ENCODE peak calls at places on chromosome 1, in eight cellular contexts. H is foreskin keratinocyte, Z is endothelial cell, X is tibial artery, B is progenitor cell of endocrine pancreas, K is sigmoid colon, U is RWPE1, L is GM12864. G is an unnamed sample.

GRCh38 chr1:29696656-29697390 is 460.5 kb downstream of the PTPRU start:
- DNase-seq in K (no peak), U (no peak), B (no peak), H (no peak), Z (no peak), L (no peak), X (no peak), G (no peak)

GRCh38 chr1:20149601-20150325 is 10.6 kb downstream of the PLA2G2F start:
- DNase-seq in L (no peak), B (no peak), X (no peak), K (peak), Z (no peak), H (no peak), U (no peak), G (no peak)

GRCh38 chr1:11960710-11961109 is 19.5 kb upstream of the MFN2 start:
- DNase-seq in L (no peak), X (peak), K (no peak), Z (no peak), H (no peak), B (no peak), U (no peak), G (no peak)

GRCh38 chr1:226967665-226968064 is 27.6 kb downstream of the COQ8A start:
- DNase-seq in L (no peak), H (peak), Z (no peak), U (peak), X (no peak), B (no peak), K (peak), G (no peak)

GRCh38 chr1:30816211-30817082 is 58.9 kb upstream of the LAPTM5 start:
- DNase-seq in B (peak), X (no peak), K (peak), Z (peak), U (peak), H (peak), L (no peak), G (peak)

GRCh38 chr1:226702318-226702956 is 36.6 kb downstream of the ITPKB start:
- DNase-seq in B (no peak), H (no peak), K (peak), X (peak), U (no peak), L (no peak), Z (no peak), G (no peak)

GRCh38 chr1:77288275-77288674 is 6.5 kb downstream of the AK5 start:
- DNase-seq in K (no peak), Z (no peak), U (no peak), L (no peak), B (no peak), H (no peak), X (no peak), G (no peak)

GRCh38 chr1:18396247-18396646 is 84.5 kb upstream of the KLHDC7A start:
- DNase-seq in B (no peak), L (no peak), U (peak), H (no peak), X (no peak), K (no peak), Z (no peak), G (no peak)

GRCh38 chr1:18480315-18481189 is at the start of gene KLHDC7A:
- DNase-seq in L (no peak), B (peak), H (no peak), K (peak), Z (peak), U (peak), X (no peak), G (no peak)

DNA sequence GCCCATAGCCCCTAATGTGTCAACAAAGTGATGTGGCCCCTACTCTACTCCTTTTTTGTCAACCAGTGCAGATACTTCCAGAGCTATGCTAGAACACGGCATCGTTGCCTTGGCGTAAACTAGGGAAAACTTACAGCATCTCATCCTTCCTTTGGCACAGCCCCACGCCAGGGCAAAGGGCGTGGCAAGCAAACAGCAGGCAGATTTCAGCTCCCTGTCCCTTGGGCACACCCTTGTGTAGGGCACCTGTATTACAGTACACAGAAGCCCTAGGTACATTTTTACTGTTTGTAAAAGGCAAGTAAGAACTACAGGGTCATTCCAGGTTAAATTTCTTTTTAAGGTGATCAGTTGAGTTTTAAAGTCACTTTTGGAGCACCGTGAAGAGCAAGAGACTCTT is 29.3 kb downstream of the PRDX6 start:
- DNase-seq in X (no peak), L (no peak), B (no peak), H (no peak), U (no peak), Z (no peak), K (no peak), G (no peak)
- TF ChIP-seq CTCF in X (no peak), L (peak), B (peak), H (peak), U (no peak), Z (no peak), K (no peak), G (peak)

GRCh38 chr1:203867816-203868215 is 6.4 kb downstream of the SNRPE start:
- DNase-seq in K (no peak), B (no peak), H (peak), U (no peak), X (no peak), L (no peak), Z (no peak), G (no peak)

GRCh38 chr1:203870256-203870655 is 8.9 kb downstream of the SNRPE start:
- DNase-seq in Z (no peak), X (no peak), B (no peak), K (no peak), L (no peak), U (no peak), H (no peak), G (no peak)

GRCh38 chr1:203873094-203873493 is 11.7 kb downstream of the SNRPE start:
- DNase-seq in U (no peak), L (no peak), Z (no peak), X (no peak), B (no peak), H (no peak), K (no peak), G (no peak)

DNA sequence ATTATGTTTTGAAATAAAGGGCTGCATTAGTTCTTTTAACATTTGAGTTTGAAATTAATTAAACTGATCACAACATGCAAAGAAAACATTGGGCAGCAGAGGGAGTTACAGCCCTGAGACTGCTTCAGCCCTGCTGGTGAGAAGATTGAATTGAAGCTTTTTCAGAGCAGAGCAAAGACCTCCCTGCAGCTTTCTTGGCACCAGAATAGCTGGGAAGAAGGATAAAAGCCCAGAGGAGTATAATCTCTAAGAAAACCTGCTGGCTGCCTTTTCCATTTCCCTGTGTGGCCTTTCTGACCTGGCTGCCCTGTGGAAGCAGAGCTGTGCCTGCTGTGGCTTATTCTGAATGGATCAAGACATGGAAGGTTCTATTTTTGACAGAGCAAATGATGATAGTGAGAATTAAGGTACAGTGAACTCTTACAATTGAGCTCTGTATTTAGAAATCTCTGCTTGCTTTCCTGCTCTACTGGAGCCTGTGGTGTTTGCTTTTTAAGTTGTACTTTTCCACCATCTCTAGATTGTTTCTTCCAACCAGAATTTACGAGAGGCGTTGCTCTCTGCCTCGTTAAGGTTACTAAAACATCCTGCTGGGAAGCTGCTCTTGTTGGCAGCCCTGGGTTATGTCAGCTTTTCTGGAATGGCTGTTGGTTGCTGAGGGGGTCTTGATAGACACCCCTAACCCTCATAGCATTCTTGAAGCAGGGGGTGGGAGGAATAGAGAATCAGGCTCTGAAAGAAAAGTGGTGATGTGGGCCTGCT is 9.9 kb downstream of the SNRPE start:
- DNase-seq in Z (peak), X (no peak), K (peak), L (no peak), B (peak), U (peak), H (peak), G (peak)
- TF ChIP-seq CTCF in Z (peak), X (peak), K (peak), L (peak), B (peak), U (peak), H (peak), G (peak)

DNA sequence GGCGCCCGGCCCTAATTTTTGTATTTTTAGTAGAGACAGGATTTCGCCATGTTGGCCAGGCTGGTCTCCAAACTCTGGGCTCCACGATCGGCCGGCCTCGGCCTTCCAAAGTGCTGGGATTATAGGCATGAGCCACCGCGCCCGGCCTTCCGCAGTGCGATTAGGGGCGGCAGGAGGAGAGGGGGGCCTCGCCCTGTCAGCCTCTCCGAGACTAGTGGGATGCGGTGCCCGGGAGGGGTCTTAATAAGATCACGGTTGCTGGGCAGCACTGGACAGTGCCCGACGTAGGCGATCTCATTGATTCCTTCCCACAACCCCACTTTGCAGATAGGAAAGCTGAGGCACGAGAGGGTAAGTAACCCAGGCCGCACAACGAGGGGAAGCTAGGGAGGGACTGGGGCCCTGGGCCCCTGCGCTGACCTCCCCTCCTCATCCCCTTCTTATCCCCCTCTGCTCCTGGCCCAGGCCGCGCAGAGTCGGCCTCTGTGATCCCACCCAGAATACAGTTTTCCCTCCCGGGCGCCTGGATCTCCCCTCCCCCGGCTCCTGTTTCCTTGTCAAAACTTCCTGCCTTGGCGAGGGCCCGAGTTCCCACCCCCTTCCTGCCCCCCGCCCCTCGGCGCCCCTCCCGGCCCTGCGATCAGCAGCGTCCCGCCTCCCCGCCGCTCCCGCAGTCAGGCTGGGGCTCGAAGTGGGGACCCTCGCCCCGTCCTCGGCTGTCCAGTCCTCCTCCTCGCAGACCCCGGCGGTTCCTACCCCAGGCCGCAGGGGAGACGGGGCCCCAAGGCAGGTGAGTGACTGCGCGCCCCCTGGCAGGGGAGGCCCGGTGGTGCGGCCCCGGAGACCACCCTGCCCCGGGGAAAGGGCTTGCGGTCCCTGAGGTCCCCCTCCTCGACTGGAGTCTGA is at the start of gene PEAR1:
- DNase-seq in Z (peak), H (no peak), U (no peak), B (no peak), K (peak), L (no peak), X (peak), G (peak)
- TF ChIP-seq CTCF in Z (peak), H (no peak), U (no peak), B (peak), K (no peak), L (no peak), X (no peak), G (no peak)

GRCh38 chr1:248837794-248838356 is at the start of gene ZNF672:
- DNase-seq in K (peak), H (peak), X (peak), B (peak), L (peak), Z (peak), U (peak), G (peak)
- TF ChIP-seq CTCF in K (no peak), H (no peak), X (no peak), B (no peak), L (no peak), Z (no peak), U (no peak), G (no peak)

G was measured in neural crest cell.